ENCODE peak calls at places on chromosomes 2 and 18, in four cellular contexts. C is HCT116, V is K562, B is H1. M is an unnamed sample.

GRCh38 chr2:24830351-24830750 is 37.1 kb downstream of the CENPO start:
- DNase-seq in C (peak), B (no peak), V (no peak), M (peak)

GRCh38 chr2:64654063-64654811 is 524 bp upstream of the SERTAD2 start:
- DNase-seq in B (peak), C (peak), V (no peak), M (peak)

GRCh38 chr18:13378150-13378549 is 159.6 kb downstream of the LDLRAD4 start:
- DNase-seq in B (no peak), C (no peak), V (no peak), M (no peak)

GRCh38 chr2:150480241-150480640 is 7.2 kb downstream of the RND3 start:
- DNase-seq in B (no peak), C (no peak), V (no peak), M (no peak)

GRCh38 chr2:219401621-219402020 is 13.9 kb upstream of the DNPEP start:
- DNase-seq in C (no peak), B (no peak), V (no peak), M (no peak)

GRCh38 chr2:96945011-96945410 is 41.4 kb downstream of the FAM178B start:
- DNase-seq in C (no peak), B (no peak), V (no peak), M (no peak)

GRCh38 chr18:55092166-55092565 is 132.9 kb upstream of the CCDC68 start:
- DNase-seq in V (no peak), B (no peak), C (no peak), M (no peak)

GRCh38 chr2:147469471-147469870 is 375.4 kb upstream of the ACVR2A start:
- DNase-seq in B (peak), C (no peak), V (no peak), M (no peak)

GRCh38 chr2:45729753-45730512 is 78.5 kb downstream of the PRKCE start:
- DNase-seq in C (peak), B (no peak), V (peak), M (peak)

GRCh38 chr2:146697307-146697706 is 1147.5 kb upstream of the ACVR2A start:
- DNase-seq in V (no peak), C (no peak), B (no peak), M (no peak)

GRCh38 chr2:127362971-127363370 is 24.8 kb downstream of the MAP3K2 start:
- DNase-seq in V (no peak), C (no peak), B (no peak), M (no peak)

GRCh38 chr2:190507135-190507534 is 27.4 kb downstream of the NEMP2 start:
- DNase-seq in C (no peak), V (no peak), B (no peak), M (no peak)

GRCh38 chr2:13919981-13920382 is 712.5 kb upstream of the LRATD1 start:
- DNase-seq in V (no peak), B (no peak), C (no peak), M (no peak)

GRCh38 chr2:37322368-37322767 is 2.3 kb downstream of the PRKD3 start:
- DNase-seq in B (no peak), C (no peak), V (no peak), M (no peak)

GRCh38 chr2:37323176-37323575 is 1.5 kb downstream of the PRKD3 start:
- DNase-seq in V (no peak), C (no peak), B (no peak), M (no peak)

GRCh38 chr2:37324536-37324785 is 172 bp downstream of the PRKD3 start:
- DNase-seq in B (no peak), C (no peak), V (no peak), M (peak)

GRCh38 chr2:37324786-37325624 is at the start of gene PRKD3:
- DNase-seq in V (peak), C (peak), B (peak), M (peak)

DNA sequence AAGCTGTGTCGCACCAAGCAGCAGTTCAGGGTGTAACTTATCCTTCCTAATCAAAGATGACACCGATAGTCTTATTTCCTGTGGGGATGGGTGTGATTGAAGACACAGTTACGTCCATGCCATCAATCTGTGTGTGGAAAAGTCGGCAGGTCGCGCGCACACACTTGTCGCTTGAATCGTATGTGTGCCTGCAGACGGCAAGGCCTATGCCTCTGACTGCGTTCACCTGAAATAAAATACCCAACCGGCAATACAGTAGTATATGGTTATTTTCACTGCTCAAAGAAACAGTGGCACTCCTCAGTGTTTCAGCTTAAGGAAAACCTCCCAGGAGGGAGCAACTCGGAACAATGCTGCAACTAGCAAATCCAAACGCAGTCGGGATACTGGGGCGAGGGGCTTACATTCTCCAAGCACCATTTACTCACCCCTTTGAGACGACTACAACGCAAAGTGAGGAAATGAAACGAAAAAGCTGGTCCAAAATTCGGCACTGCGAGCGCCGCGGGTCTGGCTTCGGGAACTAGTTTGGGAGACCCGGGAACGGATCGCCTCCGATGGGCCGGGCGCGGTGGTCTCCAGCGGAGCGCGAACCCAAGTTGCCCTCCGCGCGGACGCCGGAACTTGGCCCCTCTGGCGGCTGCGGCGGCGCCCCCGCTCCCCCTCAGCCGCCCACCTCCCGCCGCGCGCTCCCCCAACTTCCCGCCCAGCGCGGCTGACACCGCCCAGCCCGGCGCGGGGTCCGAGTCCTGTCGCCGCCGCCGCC is 680 bp downstream of the PRKD3 start:
- DNase-seq in C (no peak), V (peak), B (peak), M (no peak)
- TF ChIP-seq JUND in C (no peak), V (no peak), B (no peak), M (no peak)

GRCh38 chr2:180540761-180541160 is 439.6 kb upstream of the UBE2E3 start:
- DNase-seq in C (no peak), B (no peak), V (no peak), M (no peak)

GRCh38 chr2:180542510-180542909 is 437.9 kb upstream of the UBE2E3 start:
- DNase-seq in V (no peak), C (no peak), B (no peak), M (no peak)

GRCh38 chr2:180539541-180539940 is 440.9 kb upstream of the UBE2E3 start:
- DNase-seq in V (no peak), B (no peak), C (no peak), M (no peak)
- TF ChIP-seq JUND in V (no peak), B (no peak), C (no peak), M (no peak)

DNA sequence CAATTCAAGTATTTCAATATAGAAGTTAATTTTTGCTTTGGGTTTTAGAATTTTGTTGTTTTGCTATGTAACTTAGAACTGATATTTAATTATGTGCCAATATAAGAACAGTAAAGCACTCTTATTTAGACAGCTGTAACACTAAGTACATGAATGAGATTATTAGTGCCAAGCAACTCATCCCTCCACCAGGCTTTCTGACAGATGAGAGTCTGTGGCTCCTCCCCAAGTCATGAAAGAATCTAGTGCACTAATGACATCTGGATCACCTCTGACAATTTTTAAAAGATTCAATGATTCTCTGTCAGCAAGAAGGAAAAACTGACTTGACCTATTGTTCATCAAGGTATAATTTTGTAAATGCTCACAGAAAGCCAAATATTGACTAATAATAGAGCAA is 67.8 kb downstream of the TMEFF2 start:
- DNase-seq in C (no peak), V (no peak), B (no peak), M (no peak)
- TF ChIP-seq JUND in C (no peak), V (no peak), B (no peak), M (no peak)

GRCh38 chr2:231382116-231382515 is 13.4 kb upstream of the B3GNT7 start:
- DNase-seq in B (no peak), V (no peak), C (no peak), M (no peak)

GRCh38 chr2:231380991-231381847 is 14.3 kb upstream of the B3GNT7 start:
- DNase-seq in C (no peak), B (no peak), V (no peak), M (no peak)

GRCh38 chr2:231378028-231378722 is 17.3 kb upstream of the B3GNT7 start:
- DNase-seq in B (no peak), C (no peak), V (no peak), M (no peak)

GRCh38 chr2:231379266-231380215 is 16.0 kb upstream of the B3GNT7 start:
- DNase-seq in V (no peak), B (no peak), C (no peak), M (no peak)

GRCh38 chr2:231380307-231380706 is 15.2 kb upstream of the B3GNT7 start:
- DNase-seq in C (no peak), V (no peak), B (no peak), M (no peak)
- TF ChIP-seq JUND in C (no peak), V (no peak), B (no peak), M (no peak)

DNA sequence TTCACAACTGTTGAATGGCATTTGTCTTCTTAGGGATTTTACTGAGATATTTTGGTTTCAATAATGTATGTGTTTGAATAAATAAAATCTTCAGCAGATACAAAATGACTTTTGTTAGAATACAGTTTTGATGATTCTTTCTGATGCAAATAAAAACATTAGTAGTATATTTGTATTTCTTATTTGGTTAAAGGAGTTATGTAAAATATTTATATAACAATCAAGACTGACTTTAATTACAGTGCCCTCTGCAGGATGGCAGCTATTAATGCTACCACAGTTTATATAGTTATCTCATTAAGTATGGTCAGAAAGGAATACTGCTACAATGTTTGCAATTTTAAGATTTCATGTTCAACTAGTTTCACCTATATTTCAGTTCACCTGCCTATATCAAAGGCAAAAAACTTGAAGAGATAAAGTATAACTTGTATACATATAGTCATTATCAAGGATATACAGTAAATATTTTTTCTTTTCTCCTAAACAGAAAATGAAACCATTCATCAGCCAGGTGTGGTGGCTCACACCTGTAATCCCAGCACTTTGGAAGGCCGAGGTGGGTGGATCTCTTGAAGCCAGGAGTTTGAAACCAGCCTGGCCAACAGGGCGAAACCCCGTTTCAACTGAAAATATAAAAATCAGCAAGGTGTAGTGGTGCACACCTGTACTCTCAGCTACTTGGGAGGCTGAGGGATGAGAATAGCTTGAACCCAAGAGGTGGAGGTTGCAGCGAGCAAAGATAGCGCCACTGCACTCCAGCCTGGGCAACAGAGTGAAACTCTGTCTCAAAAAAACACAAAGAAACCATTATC is 19.8 kb downstream of the ARL5A start:
- DNase-seq in B (no peak), V (no peak), C (no peak), M (no peak)
- TF ChIP-seq JUND in B (no peak), V (no peak), C (no peak), M (no peak)

DNA sequence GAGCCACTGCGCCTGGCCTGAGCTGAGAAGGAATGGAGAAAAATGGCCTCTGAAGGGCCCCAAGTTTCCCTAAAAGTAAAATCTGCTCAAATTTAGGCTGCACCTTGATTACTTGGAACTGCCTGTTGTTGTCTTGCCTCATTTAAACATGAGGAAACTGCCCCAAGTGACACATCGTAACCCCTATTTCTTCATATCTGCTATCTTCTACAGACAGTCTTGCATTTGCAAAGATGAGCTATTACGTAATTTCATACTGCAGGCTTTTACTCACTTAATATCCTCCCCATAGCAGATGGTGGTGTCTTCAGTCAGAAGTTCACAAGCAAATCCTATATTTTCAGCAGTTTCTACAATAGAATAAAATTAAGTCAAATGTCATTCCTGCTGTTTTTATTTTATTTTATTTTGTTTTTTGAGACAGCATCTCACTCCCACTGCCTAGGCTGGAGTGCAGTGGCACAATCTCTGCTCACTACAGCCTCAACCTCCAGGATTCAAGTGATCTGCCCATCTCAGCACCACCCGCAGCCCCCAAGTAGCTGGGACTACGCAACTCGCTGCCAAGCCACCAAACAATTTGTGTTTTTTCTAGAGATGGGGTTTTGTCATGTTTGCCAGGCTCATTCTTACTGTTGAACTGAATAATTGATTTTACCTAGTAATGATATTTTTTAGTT is 45.3 kb upstream of the NARS1 start:
- DNase-seq in V (peak), C (no peak), B (no peak), M (no peak)
- TF ChIP-seq JUND in V (peak), C (no peak), B (no peak), M (no peak)